ENCODE peak calls at places on chromosomes 3 and 15, in eight cellular contexts. S, X, U, B, A, V, Y and C are unnamed samples.

GRCh38 chr3:178369811-178370210 is 166.4 kb upstream of the KCNMB2 start:
- DNase-seq in S (no peak), X (no peak), U (no peak), B (no peak), A (no peak), V (no peak), Y (no peak), C (no peak)

GRCh38 chr3:126344380-126345041 is 12.7 kb downstream of the KLF15 start:
- DNase-seq in S (no peak), X (no peak), U (no peak), B (no peak), A (peak; percentile 49), V (no peak), Y (no peak), C (no peak)

GRCh38 chr3:10377148-10377725 is 56.3 kb upstream of the SEC13 start:
- DNase-seq in S (no peak), X (no peak), U (no peak), B (no peak), A (no peak), V (no peak), Y (no peak), C (peak; percentile 92)

GRCh38 chr15:44489464-44489863 is 47.5 kb upstream of the EIF3J start:
- DNase-seq in S (peak; percentile 87), X (peak; percentile 94), U (no peak), B (no peak), A (no peak), V (no peak), Y (no peak), C (no peak)

GRCh38 chr3:62134061-62134496 is 239.3 kb downstream of the FEZF2 start:
- DNase-seq in S (peak; percentile 54), X (peak; percentile 8), U (no peak), B (no peak), A (no peak), V (no peak), Y (no peak), C (no peak)

GRCh38 chr3:171192176-171192854 is 165.8 kb upstream of the SLC2A2 start:
- DNase-seq in S (peak; percentile 91), X (peak; percentile 94), U (no peak), B (no peak), A (no peak), V (no peak), Y (no peak), C (no peak)

GRCh38 chr3:106848099-106848498 is 529.1 kb upstream of the CCDC54 start:
- DNase-seq in S (no peak), X (no peak), U (no peak), B (no peak), A (no peak), V (no peak), Y (no peak), C (no peak)

GRCh38 chr3:184796954-184797353 is 15.0 kb upstream of the VPS8 start:
- DNase-seq in S (no peak), X (no peak), U (no peak), B (no peak), A (no peak), V (no peak), Y (no peak), C (no peak)

GRCh38 chr3:49019941-49020334 is 1.6 kb upstream of the DALRD3 start:
- DNase-seq in S (no peak), X (no peak), U (no peak), B (no peak), A (no peak), V (no peak), Y (no peak), C (no peak)

GRCh38 chr3:187808466-187809291 is 63.4 kb upstream of the BCL6 start:
- DNase-seq in S (no peak), X (no peak), U (peak; percentile 90), B (no peak), A (no peak), V (no peak), Y (no peak), C (peak; percentile 23)

GRCh38 chr15:52483712-52484111 is 45.0 kb downstream of the MYO5A start:
- DNase-seq in S (peak; percentile 93), X (peak; percentile 55), U (no peak), B (no peak), A (no peak), V (no peak), Y (no peak), C (no peak)

GRCh38 chr3:197376735-197377555 is 78.5 kb upstream of the DLG1 start:
- DNase-seq in S (no peak), X (no peak), U (no peak), B (no peak), A (no peak), V (no peak), Y (no peak), C (no peak)

GRCh38 chr15:60699845-60700244 is 220.9 kb upstream of the ICE2 start:
- DNase-seq in S (no peak), X (no peak), U (no peak), B (no peak), A (no peak), V (no peak), Y (no peak), C (no peak)

GRCh38 chr3:129663045-129663446 is 56.6 kb upstream of the PLXND1 start:
- DNase-seq in S (no peak), X (no peak), U (no peak), B (no peak), A (no peak), V (no peak), Y (no peak), C (no peak)

GRCh38 chr3:138097192-138097829 is 18.1 kb downstream of the DZIP1L start:
- DNase-seq in S (no peak), X (no peak), U (no peak), B (no peak), A (no peak), V (no peak), Y (no peak), C (no peak)

GRCh38 chr3:57078366-57079220 is 18.1 kb downstream of the SPATA12 start:
- DNase-seq in S (peak; percentile 39), X (peak; percentile 16), U (peak; percentile 6), B (peak; percentile 10), A (no peak), V (peak; percentile 10), Y (peak; percentile 60), C (no peak)

GRCh38 chr3:64214002-64214696 is 11.1 kb downstream of the PRICKLE2 start:
- DNase-seq in S (peak; percentile 81), X (peak; percentile 82), U (no peak), B (no peak), A (peak; percentile 89), V (no peak), Y (no peak), C (no peak)

GRCh38 chr3:197355713-197356112 is 57.3 kb upstream of the DLG1 start:
- DNase-seq in S (no peak), X (no peak), U (no peak), B (no peak), A (no peak), V (no peak), Y (no peak), C (no peak)

GRCh38 chr3:179421500-179421899 is 29.8 kb downstream of the GNB4 start:
- DNase-seq in S (peak; percentile 39), X (peak; percentile 41), U (peak; percentile 4), B (no peak), A (no peak), V (no peak), Y (peak; percentile 84), C (peak; percentile 20)

GRCh38 chr15:71051539-71051938 is 63.7 kb upstream of the THSD4 start:
- DNase-seq in S (peak; percentile 23), X (peak; percentile 94), U (no peak), B (no peak), A (no peak), V (no peak), Y (peak; percentile 31), C (peak; percentile 19)

GRCh38 chr15:81000144-81000625 is 538 bp upstream of the TLNRD1 start:
- DNase-seq in S (no peak), X (no peak), U (no peak), B (no peak), A (no peak), V (no peak), Y (no peak), C (peak; percentile 70)